ENCODE peak calls at places on chromosome 22, in four cellular contexts. O is stimulated activated naive B cell treated with anti-CD40 and anti-IgM and Interleukin-4, amounts not matched to agents 10 μg/mL and 1 μg/mL and 100 μg/mL, for 72 hours; J is right cardiac atrium; A is body of pancreas. E is an unnamed sample.

GRCh38 chr22:28053871-28054621 is 135.0 kb upstream of the PITPNB start:
- DNase-seq in O (no peak), A (no peak), J (no peak), E (no peak)

GRCh38 chr22:37735054-37735453 is 38.2 kb downstream of the TRIOBP start:
- DNase-seq in J (peak; percentile 86), A (peak; percentile 66), O (no peak), E (no peak)

GRCh38 chr22:20571078-20571503 is 63.7 kb downstream of the MED15 start:
- DNase-seq in A (no peak), J (no peak), O (no peak), E (no peak)

GRCh38 chr22:21587803-21588611 is 20.5 kb downstream of the UBE2L3 start:
- DNase-seq in A (no peak), J (no peak), O (peak; percentile 67), E (peak; percentile 67)

GRCh38 chr22:40325315-40325714 is 21.0 kb upstream of the ADSL start:
- DNase-seq in J (no peak), O (no peak), A (no peak), E (no peak)

GRCh38 chr22:21790359-21790758 is 54.8 kb upstream of the YPEL1 start:
- DNase-seq in J (no peak), O (no peak), A (no peak), E (no peak)

GRCh38 chr22:28231423-28231822 is 312.4 kb upstream of the PITPNB start:
- DNase-seq in O (no peak), J (no peak), A (no peak), E (no peak)

GRCh38 chr22:42202048-42202447 is 68.4 kb downstream of the TCF20 start:
- DNase-seq in A (no peak), J (no peak), O (no peak), E (no peak)

GRCh38 chr22:43707650-43708049 is 104.5 kb downstream of the EFCAB6 start:
- DNase-seq in A (no peak), J (no peak), O (no peak), E (no peak)

GRCh38 chr22:49015459-49015858 is 812.2 kb downstream of the BRD1 start:
- DNase-seq in J (peak; percentile 30), A (no peak), O (no peak), E (no peak)

GRCh38 chr22:39959640-39960447 is at the start of gene TMA7B:
- DNase-seq in A (no peak), O (no peak), J (no peak), E (no peak)

GRCh38 chr22:46547179-46547882 is 9.9 kb upstream of the CELSR1 start:
- DNase-seq in A (peak; percentile 51), O (no peak), J (peak; percentile 79), E (no peak)

GRCh38 chr22:45107671-45108070 is 56.1 kb upstream of the NUP50 start:
- DNase-seq in A (no peak), J (no peak), O (no peak), E (no peak)

GRCh38 chr22:35335936-35336781 is 36.5 kb downstream of the TOM1 start:
- DNase-seq in J (peak; percentile 78), O (no peak), A (peak; percentile 89), E (no peak)

GRCh38 chr22:49032821-49033220 is 794.9 kb downstream of the BRD1 start:
- DNase-seq in J (peak; percentile 37), A (no peak), O (no peak), E (no peak)

GRCh38 chr22:50267591-50268390 is 2.4 kb downstream of the MAPK11 start:
- DNase-seq in A (peak; percentile 75), O (no peak), J (peak; percentile 86), E (peak; percentile 81)

GRCh38 chr22:39663751-39664150 is 93.2 kb downstream of the CACNA1I start:
- DNase-seq in J (no peak), O (no peak), A (no peak), E (no peak)

GRCh38 chr22:44382461-44383038 is 69.8 kb upstream of the SHISAL1 start:
- DNase-seq in J (peak; percentile 20), O (no peak), A (no peak), E (no peak)

GRCh38 chr22:30754971-30755759 is 60.5 kb downstream of the OSBP2 start:
- DNase-seq in J (peak; percentile 60), O (peak; percentile 17), A (peak; percentile 55), E (peak; percentile 18)

GRCh38 chr22:36347094-36347493 is 40.7 kb downstream of the MYH9 start:
- DNase-seq in O (no peak), A (peak; percentile 43), J (peak; percentile 71), E (no peak)

GRCh38 chr22:31474743-31475142 is 14.9 kb downstream of the EIF4ENIF1 start:
- DNase-seq in A (no peak), J (no peak), O (no peak), E (no peak)

GRCh38 chr22:27195104-27195503 is 537.7 kb downstream of the MIAT start:
- DNase-seq in A (no peak), J (peak; percentile 89), O (no peak), E (no peak)

GRCh38 chr22:44928711-44929347 is 81.0 kb downstream of the PHF21B start:
- DNase-seq in A (no peak), J (no peak), O (no peak), E (no peak)

GRCh38 chr22:49704345-49705215 is 123.1 kb downstream of the BRD1 start:
- DNase-seq in J (no peak), A (no peak), O (no peak), E (no peak)

GRCh38 chr22:34966980-34967379 is 99.0 kb upstream of the ISX start:
- DNase-seq in J (no peak), O (no peak), A (no peak), E (no peak)

GRCh38 chr22:47151490-47151889 is 389.0 kb downstream of the TBC1D22A start:
- DNase-seq in A (no peak), O (no peak), J (peak; percentile 26), E (no peak)

GRCh38 chr22:45508814-45509213 is 6.1 kb downstream of the FBLN1 start:
- DNase-seq in O (no peak), A (no peak), J (no peak), E (no peak)

GRCh38 chr22:43953988-43954771 is 1.1 kb upstream of the SAMM50 start:
- DNase-seq in O (no peak), J (no peak), A (no peak), E (peak; percentile 13)

GRCh38 chr22:32660292-32660691 is 141.2 kb upstream of the TIMP3 start:
- DNase-seq in O (peak; percentile 43), A (peak; percentile 69), J (peak; percentile 90), E (peak; percentile 70)

GRCh38 chr22:22937894-22938480 is 50.4 kb downstream of the IGLL5 start:
- DNase-seq in J (no peak), O (no peak), A (no peak), E (no peak)

GRCh38 chr22:44920183-44920582 is 89.6 kb downstream of the PHF21B start:
- DNase-seq in A (no peak), J (no peak), O (no peak), E (no peak)

GRCh38 chr22:32199341-32199740 is 5.5 kb downstream of the RFPL2 start:
- DNase-seq in O (no peak), J (no peak), A (peak; percentile 50), E (no peak)

E was measured in germinal center.